ENCODE peak calls at places on chromosomes 11 and 22, in ten cellular contexts. F, C, V, Y, P, X, S, A, I and K are unnamed samples. For H3K4me1, the result is how much of the 10 kb centered on the place peaks cover.

GRCh38 chr11:19567996-19568395 is 144.6 kb upstream of the NAV2 start:
- DNase-seq in X (no peak), V (no peak), F (no peak), P (no peak), I (no peak), C (no peak), S (no peak), A (no peak), Y (no peak), K (no peak)

GRCh38 chr22:36850682-36851081 is 10.1 kb upstream of the NCF4 start:
- DNase-seq in X (no peak), I (no peak), C (no peak), F (no peak), Y (no peak), V (no peak), P (no peak), A (no peak), S (no peak), K (no peak)

GRCh38 chr11:43810929-43811596 is 69.6 kb upstream of the ALKBH3 start:
- DNase-seq in I (no peak), C (no peak), P (no peak), S (no peak), X (no peak), V (no peak), Y (no peak), F (no peak), A (no peak), K (no peak)

GRCh38 chr11:16293204-16293681 is 63.1 kb downstream of the SOX6 start:
- DNase-seq in P (no peak), S (no peak), X (no peak), Y (no peak), V (no peak), C (no peak), F (no peak), I (no peak), A (no peak), K (no peak)

GRCh38 chr22:36986242-36986821 is 32.9 kb downstream of the TST start:
- DNase-seq in A (peak), C (no peak), S (no peak), X (no peak), P (peak), F (no peak), Y (no peak), I (no peak), V (no peak), K (no peak)

GRCh38 chr11:128400382-128401203 is 186.8 kb downstream of the ETS1 start:
- DNase-seq in A (no peak), X (no peak), P (no peak), F (no peak), I (peak), S (no peak), V (no peak), Y (no peak), C (no peak), K (no peak)

GRCh38 chr22:23242473-23243001 is 62.2 kb downstream of the BCR start:
- DNase-seq in X (no peak), S (peak), A (no peak), P (no peak), V (no peak), I (no peak), F (no peak), C (no peak), Y (no peak), K (no peak)

GRCh38 chr22:37177755-37178154 is 10.3 kb downstream of the C1QTNF6 start:
- DNase-seq in A (no peak), C (no peak), I (no peak), S (no peak), P (no peak), Y (no peak), F (no peak), X (no peak), V (no peak), K (no peak)

GRCh38 chr11:11598243-11598642 is 23.6 kb downstream of the GALNT18 start:
- DNase-seq in C (no peak), P (no peak), V (no peak), A (no peak), Y (no peak), F (no peak), I (no peak), X (no peak), S (no peak), K (no peak)

GRCh38 chr11:75524576-75525432 is 937 bp downstream of the GDPD5 start:
- DNase-seq in C (no peak), V (peak), F (no peak), A (peak), I (peak), S (no peak), X (peak), Y (peak), P (peak), K (peak)

GRCh38 chr22:26921726-26922125 is 264.3 kb downstream of the MIAT start:
- DNase-seq in P (no peak), C (no peak), X (no peak), V (no peak), I (no peak), Y (no peak), F (no peak), A (no peak), S (no peak), K (no peak)

GRCh38 chr11:123082977-123083376 is 21.0 kb upstream of the HSPA8 start:
- DNase-seq in V (no peak), A (no peak), F (no peak), C (no peak), X (no peak), Y (no peak), S (no peak), P (no peak), I (no peak), K (no peak)

GRCh38 chr11:18203723-18204122 is 31.1 kb downstream of the MRGPRX4 start:
- DNase-seq in X (no peak), A (no peak), Y (peak), P (no peak), C (no peak), F (peak), S (no peak), V (no peak), I (peak), K (no peak)

GRCh38 chr11:10900686-10901415 is 43.0 kb upstream of the ZBED5 start:
- DNase-seq in Y (no peak), S (no peak), C (no peak), V (no peak), I (no peak), F (no peak), A (no peak), X (no peak), P (no peak), K (no peak)

GRCh38 chr11:9075441-9076000 is 15.9 kb downstream of the SCUBE2 start:
- DNase-seq in P (no peak), X (no peak), C (no peak), A (peak), I (peak), V (no peak), S (no peak), Y (no peak), F (no peak), K (no peak)

GRCh38 chr22:26547426-26547825 is 35.2 kb upstream of the TFIP11 start:
- DNase-seq in A (no peak), I (no peak), S (no peak), X (no peak), F (no peak), C (no peak), V (no peak), P (no peak), Y (no peak), K (no peak)

GRCh38 chr11:106424111-106424510 is 346.6 kb downstream of the AASDHPPT start:
- DNase-seq in A (no peak), Y (no peak), C (no peak), V (no peak), I (no peak), S (no peak), P (no peak), F (no peak), X (no peak), K (no peak)

GRCh38 chr11:132140056-132140455 is 769.6 kb downstream of the NTM start:
- DNase-seq in P (no peak), C (no peak), V (no peak), I (no peak), S (no peak), A (no peak), F (no peak), X (no peak), Y (no peak), K (no peak)

GRCh38 chr22:24416095-24416494 is 11.3 kb upstream of the ADORA2A start:
- DNase-seq in P (no peak), I (peak), V (no peak), Y (no peak), C (no peak), S (no peak), X (no peak), F (no peak), A (no peak), K (no peak)

GRCh38 chr11:63779044-63779443 is 10.5 kb upstream of the ZFTA start:
- DNase-seq in F (no peak), A (no peak), V (no peak), I (no peak), Y (no peak), X (no peak), S (no peak), P (no peak), C (no peak), K (no peak)

GRCh38 chr11:76148941-76149613 is 57.2 kb downstream of the WNT11 start:
- DNase-seq in Y (no peak), I (no peak), S (no peak), C (no peak), A (no peak), V (no peak), X (no peak), F (peak), P (peak), K (no peak)

GRCh38 chr22:37126383-37126782 is 16.9 kb upstream of the TMPRSS6 start:
- DNase-seq in Y (no peak), A (no peak), S (no peak), P (no peak), C (no peak), I (no peak), V (no peak), F (peak), X (no peak), K (no peak)

GRCh38 chr11:70445605-70446004 is 47.3 kb downstream of the CTTN start:
- DNase-seq in X (no peak), F (no peak), Y (no peak), A (no peak), V (no peak), P (no peak), C (no peak), S (no peak), I (no peak), K (no peak)

GRCh38 chr22:39932918-39933649 is 27.1 kb upstream of the TMA7B start:
- DNase-seq in C (no peak), Y (peak), S (peak), X (no peak), P (peak), V (no peak), A (peak), I (no peak), F (peak), K (no peak)

GRCh38 chr11:12207384-12208150 is 97.2 kb downstream of the MICAL2 start:
- DNase-seq in V (no peak), Y (no peak), S (no peak), I (no peak), F (no peak), C (no peak), A (no peak), X (no peak), P (peak), K (no peak)

GRCh38 chr22:50258361-50259292 is 2.9 kb downstream of the MAPK12 start:
- DNase-seq in I (no peak), F (no peak), Y (no peak), X (no peak), V (peak), S (no peak), P (no peak), C (no peak), A (peak), K (no peak)

GRCh38 chr22:33372875-33373274 is 314.7 kb upstream of the SYN3 start:
- DNase-seq in C (no peak), X (no peak), Y (no peak), P (no peak), V (no peak), F (no peak), I (no peak), A (no peak), S (no peak), K (no peak)

GRCh38 chr11:19968860-19969259 is 191.4 kb downstream of the DBX1 start:
- DNase-seq in F (no peak), V (peak), C (no peak), I (no peak), A (no peak), P (no peak), X (no peak), Y (no peak), S (no peak), K (no peak)

GRCh38 chr22:27874756-27875155 is 44.3 kb downstream of the PITPNB start:
- DNase-seq in A (no peak), X (no peak), V (no peak), Y (no peak), F (no peak), C (no peak), I (no peak), P (no peak), S (no peak), K (no peak)

GRCh38 chr11:128691802-128692749 is 1.8 kb upstream of the FLI1 start:
- DNase-seq in F (no peak), P (no peak), I (peak), S (no peak), V (no peak), X (peak), A (no peak), Y (no peak), C (no peak), K (no peak)

GRCh38 chr11:22730319-22730718 is 63.9 kb downstream of the GAS2 start:
- DNase-seq in X (no peak), C (no peak), F (peak), Y (no peak), P (no peak), S (no peak), A (no peak), V (no peak), I (peak), K (no peak)

GRCh38 chr22:29661355-29661754 is 57.9 kb downstream of the NF2 start:
- DNase-seq in V (no peak), A (no peak), Y (no peak), X (no peak), C (no peak), I (no peak), P (no peak), F (no peak), S (no peak), K (no peak)

GRCh38 chr11:2988996-2989395 is 3.1 kb downstream of the NAP1L4 start:
- DNase-seq in V (no peak), X (no peak), P (no peak), Y (no peak), F (no peak), S (no peak), A (no peak), I (no peak), C (no peak), K (no peak)

GRCh38 chr11:119419834-119420492 is 3.0 kb downstream of the THY1 start:
- DNase-seq in Y (no peak), S (no peak), A (no peak), C (no peak), I (no peak), X (no peak), P (no peak), V (no peak), F (no peak), K (no peak)

GRCh38 chr11:73393479-73394415 is 17.5 kb downstream of the RELT start:
- DNase-seq in I (peak), P (peak), F (peak), V (no peak), C (peak), S (peak), A (peak), Y (peak), X (peak), K (peak)

GRCh38 chr22:46039531-46039930 is 62.6 kb upstream of the WNT7B start:
- DNase-seq in F (no peak), C (no peak), X (no peak), Y (no peak), V (no peak), I (no peak), P (no peak), A (no peak), S (no peak), K (no peak)

GRCh38 chr11:112166561-112166960 is 611 bp upstream of the TEX12 start:
- DNase-seq in Y (no peak), V (no peak), A (no peak), X (no peak), F (peak), C (peak), P (peak), S (no peak), I (no peak), K (no peak)

GRCh38 chr11:117298195-117298594 is 7.0 kb downstream of the BACE1-AS start:
- DNase-seq in P (no peak), C (no peak), I (no peak), Y (no peak), A (no peak), X (no peak), V (no peak), S (no peak), F (no peak), K (no peak)

GRCh38 chr11:36142439-36142838 is 146.8 kb downstream of the COMMD9 start:
- DNase-seq in V (no peak), F (no peak), Y (no peak), I (no peak), P (no peak), S (no peak), A (no peak), C (no peak), X (no peak), K (no peak)

GRCh38 chr11:36141595-36141994 is 147.6 kb downstream of the COMMD9 start:
- DNase-seq in P (no peak), X (no peak), C (no peak), A (no peak), F (no peak), I (no peak), S (no peak), Y (no peak), V (no peak), K (no peak)

GRCh38 chr11:36139767-36140166 is 149.5 kb downstream of the COMMD9 start:
- DNase-seq in X (no peak), F (no peak), V (no peak), C (no peak), I (no peak), Y (no peak), A (no peak), P (no peak), S (no peak), K (no peak)

GRCh38 chr11:36146437-36146836 is 142.8 kb downstream of the COMMD9 start:
- DNase-seq in C (no peak), V (no peak), A (no peak), Y (no peak), X (no peak), F (no peak), P (no peak), I (no peak), S (no peak), K (no peak)

GRCh38 chr11:36141161-36141560 is 148.1 kb downstream of the COMMD9 start:
- DNase-seq in C (no peak), V (no peak), F (no peak), A (no peak), S (no peak), I (no peak), X (no peak), Y (no peak), P (no peak), K (no peak)
- TF ChIP-seq EP300 in C (no peak), V (no peak), F (no peak), A (no peak), S (no peak), I (no peak), X (no peak), Y (no peak), P (no peak), K (no peak)

GRCh38 chr22:35103756-35104155 is 37.8 kb downstream of the ISX start:
- DNase-seq in I (no peak), C (no peak), Y (no peak), X (no peak), V (no peak), S (no peak), A (no peak), P (peak), F (no peak), K (no peak)

GRCh38 chr22:35098921-35099320 is 33.0 kb downstream of the ISX start:
- DNase-seq in V (no peak), Y (no peak), A (no peak), I (no peak), F (no peak), S (no peak), P (no peak), C (no peak), X (no peak), K (no peak)

GRCh38 chr22:35099883-35100282 is 33.9 kb downstream of the ISX start:
- DNase-seq in F (no peak), P (no peak), V (no peak), C (no peak), S (no peak), A (no peak), X (no peak), Y (no peak), I (no peak), K (no peak)

GRCh38 chr22:35104491-35104890 is 38.5 kb downstream of the ISX start:
- DNase-seq in P (no peak), Y (no peak), C (no peak), F (no peak), X (no peak), S (no peak), I (no peak), A (no peak), V (no peak), K (no peak)

GRCh38 chr22:35102663-35103062 is 36.7 kb downstream of the ISX start:
- DNase-seq in I (no peak), C (no peak), X (no peak), P (peak), Y (peak), V (no peak), S (peak), A (no peak), F (no peak), K (no peak)
- TF ChIP-seq CTCF in I (no peak), C (no peak), X (no peak), P (no peak), Y (no peak), V (no peak), S (no peak), A (no peak), F (no peak), K (no peak)

GRCh38 chr22:42416671-42417230 is 15.5 kb downstream of the NFAM1 start:
- DNase-seq in X (no peak), P (no peak), I (no peak), A (no peak), F (no peak), C (no peak), S (no peak), Y (no peak), V (no peak), K (no peak)
- H3K4me1 ChIP-seq in X (under half), P (under half), I (under half), A (under half), F (half or more), C (under half), S (under half), Y (under half), V (under half), K (under half)

GRCh38 chr22:34877506-34877905 is 188.5 kb upstream of the ISX start:
- DNase-seq in C (no peak), A (no peak), S (no peak), P (no peak), I (no peak), V (no peak), X (no peak), F (no peak), Y (no peak), K (no peak)
- TF ChIP-seq EP300 in C (no peak), A (no peak), S (no peak), P (no peak), I (no peak), V (no peak), X (no peak), F (no peak), Y (no peak), K (no peak)

GRCh38 chr22:38843201-38843715 is 570 bp downstream of the NPTXR start:
- DNase-seq in F (peak), Y (peak), X (no peak), I (peak), C (no peak), A (peak), V (peak), S (peak), P (peak), K (peak)
- TF ChIP-seq CTCF in F (peak), Y (peak), X (no peak), I (no peak), C (peak), A (no peak), V (no peak), S (no peak), P (peak), K (peak)

GRCh38 chr11:13429836-13430235 is 33.2 kb downstream of the BTBD10 start:
- DNase-seq in A (no peak), Y (no peak), X (no peak), V (no peak), C (no peak), S (no peak), P (no peak), F (no peak), I (no peak), K (no peak)
- H3K4me1 ChIP-seq in A (under half), Y (under half), X (under half), V (under half), C (under half), S (under half), P (under half), F (under half), I (under half), K (under half)

DNA sequence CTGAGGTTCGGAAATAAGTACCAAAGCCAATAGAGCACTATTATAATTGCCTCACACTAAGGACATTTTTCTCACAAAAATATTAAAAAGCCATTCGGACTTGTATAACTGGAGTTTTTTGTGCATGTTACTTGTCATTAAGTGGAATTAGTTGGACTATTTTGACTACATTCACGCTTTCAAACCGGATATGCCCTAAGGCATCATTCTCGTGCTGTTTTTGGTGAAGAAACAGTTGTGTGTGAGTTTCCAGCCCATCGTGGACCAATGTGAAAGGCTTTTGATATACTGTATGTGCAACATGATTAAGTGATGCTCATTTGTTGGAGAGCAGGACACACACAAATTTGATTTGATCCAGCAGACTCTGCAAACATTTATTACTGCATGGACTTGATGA is 192.8 kb downstream of the PGR start:
- DNase-seq in F (no peak), X (no peak), A (no peak), S (no peak), C (no peak), Y (no peak), I (no peak), P (no peak), V (no peak), K (no peak)
- TF ChIP-seq EP300 in F (no peak), X (no peak), A (no peak), S (no peak), C (no peak), Y (no peak), I (no peak), P (no peak), V (no peak), K (no peak)

GRCh38 chr22:48261706-48262105 is 1499.3 kb downstream of the TBC1D22A start:
- DNase-seq in V (no peak), P (no peak), A (no peak), I (no peak), S (no peak), X (peak), Y (peak), F (no peak), C (no peak), K (no peak)
- TF ChIP-seq CTCF in V (no peak), P (no peak), A (no peak), I (no peak), S (peak), X (no peak), Y (no peak), F (no peak), C (no peak), K (no peak)

GRCh38 chr11:65437436-65438227 is 15.0 kb downstream of the NEAT1 start:
- DNase-seq in F (no peak), I (no peak), V (no peak), P (peak), A (peak), S (no peak), Y (no peak), X (peak), C (no peak), K (no peak)
- H3K4me1 ChIP-seq in F (half or more), I (under half), V (half or more), P (under half), A (half or more), S (under half), Y (half or more), X (half or more), C (under half), K (under half)